ENCODE peak calls at places on chromosome 14, in five cellular contexts. B is AG09309; L is hippocampal formation; K is activated naive CD4-positive, alpha-beta T cell treated with anti-CD3 and anti-CD28 coated beads, Interleukin-2, amount 50 U/mL, for 16 hours; Y is amniotic stem cell. D is an unnamed sample.

GRCh38 chr14:36820111-36820709 is 158.6 kb downstream of the PAX9 start:
- DNase-seq in B (no peak), L (no peak), K (no peak), Y (no peak), D (no peak)

GRCh38 chr14:63951025-63951424 is 98.2 kb downstream of the SYNE2 start:
- DNase-seq in B (no peak), L (no peak), K (no peak), Y (no peak), D (no peak)

GRCh38 chr14:64515053-64515452 is 10.5 kb downstream of the ZBTB1 start:
- DNase-seq in B (no peak), L (no peak), K (no peak), Y (no peak), D (no peak)

GRCh38 chr14:90491221-90491867 is 94.5 kb downstream of the CALM1 start:
- DNase-seq in B (peak; percentile 10), L (peak; percentile 69), K (no peak), Y (no peak), D (peak; percentile 67)

GRCh38 chr14:21089877-21090193 is 8.6 kb downstream of the ZNF219 start:
- DNase-seq in B (no peak), L (no peak), K (no peak), Y (no peak), D (no peak)

GRCh38 chr14:25118671-25119070 is 68.7 kb upstream of the STXBP6 start:
- DNase-seq in B (no peak), L (no peak), K (no peak), Y (no peak), D (no peak)

GRCh38 chr14:56294125-56294524 is 175.9 kb downstream of the PELI2 start:
- DNase-seq in B (no peak), L (no peak), K (no peak), Y (no peak), D (no peak)

GRCh38 chr14:64973026-64973442 is 898 bp upstream of the RAB15 start:
- DNase-seq in B (no peak), L (no peak), K (no peak), Y (no peak), D (no peak)

GRCh38 chr14:58243790-58244555 is 670 bp upstream of the PSMA3 start:
- DNase-seq in B (no peak), L (no peak), K (no peak), Y (no peak), D (no peak)

GRCh38 chr14:65287264-65288131 is 125.0 kb upstream of the FUT8 start:
- DNase-seq in B (no peak), L (no peak), K (peak; percentile 52), Y (no peak), D (no peak)

GRCh38 chr14:32027255-32027939 is 49.7 kb upstream of the ARHGAP5 start:
- DNase-seq in B (no peak), L (no peak), K (no peak), Y (no peak), D (no peak)